ENCODE peak calls at places on chromosomes 3 and 15, in six cellular contexts. I, B, D, Y, A and H are unnamed samples.

GRCh38 chr3:30657914-30658313 is 51.5 kb downstream of the TGFBR2 start:
- DNase-seq in I (peak; percentile 58), Y (no peak), B (no peak), D (no peak), A (no peak), H (no peak)

GRCh38 chr3:144104679-144105078 is 133.1 kb downstream of the DIPK2A start:
- DNase-seq in Y (no peak), I (no peak), D (no peak), B (no peak), A (no peak), H (no peak)

GRCh38 chr3:30524357-30525040 is 81.9 kb upstream of the TGFBR2 start:
- DNase-seq in Y (no peak), B (no peak), I (no peak), A (no peak), D (no peak), H (no peak)

GRCh38 chr15:83206387-83206970 is 1.1 kb downstream of the HDGFL3 start:
- DNase-seq in A (no peak), B (no peak), Y (no peak), I (no peak), D (no peak), H (no peak)

GRCh38 chr3:24900202-24900601 is 405.6 kb upstream of the THRB start:
- DNase-seq in D (no peak), B (no peak), I (no peak), Y (no peak), A (no peak), H (no peak)

GRCh38 chr3:42638339-42638842 is 15.1 kb upstream of the ZBTB47 start:
- DNase-seq in B (no peak), I (no peak), Y (no peak), A (no peak), D (no peak), H (no peak)

GRCh38 chr3:38829404-38829803 is 13.4 kb upstream of the SCN10A start:
- DNase-seq in I (peak; percentile 73), D (no peak), B (peak; percentile 20), Y (no peak), A (no peak), H (no peak)

GRCh38 chr3:54691230-54691900 is 236.5 kb downstream of the LRTM1 start:
- DNase-seq in Y (no peak), D (no peak), I (peak; percentile 65), A (no peak), B (no peak), H (no peak)

GRCh38 chr3:135499426-135499825 is 466.1 kb upstream of the PPP2R3A start:
- DNase-seq in Y (no peak), D (no peak), I (no peak), A (no peak), B (no peak), H (no peak)

GRCh38 chr3:115685097-115685496 is 61.8 kb downstream of the GAP43 start:
- DNase-seq in A (no peak), D (no peak), Y (peak; percentile 9), I (no peak), B (no peak), H (no peak)

GRCh38 chr3:50122661-50123391 is 32.3 kb upstream of the SEMA3F start:
- DNase-seq in I (no peak), B (peak; percentile 2), D (no peak), Y (no peak), A (no peak), H (no peak)

GRCh38 chr15:54273928-54274327 is 295.7 kb downstream of the UNC13C start:
- DNase-seq in D (peak; percentile 24), B (no peak), A (no peak), Y (no peak), I (no peak), H (no peak)

GRCh38 chr3:105526349-105527111 is 159.8 kb downstream of the ALCAM start:
- DNase-seq in B (no peak), A (no peak), I (peak; percentile 64), Y (no peak), D (no peak), H (no peak)

GRCh38 chr3:160184655-160185054 is 40.6 kb upstream of the C3orf80 start:
- DNase-seq in I (peak; percentile 91), A (no peak), B (no peak), D (no peak), Y (peak; percentile 6), H (no peak)

GRCh38 chr15:69955240-69955894 is 142.3 kb downstream of the TLE3 start:
- DNase-seq in D (no peak), B (no peak), I (no peak), A (no peak), Y (no peak), H (no peak)

GRCh38 chr3:184821034-184821433 is 9.1 kb downstream of the VPS8 start:
- DNase-seq in Y (no peak), B (no peak), I (no peak), D (no peak), A (no peak), H (no peak)

GRCh38 chr15:70378126-70379031 is 280.7 kb upstream of the TLE3 start:
- DNase-seq in I (no peak), D (no peak), A (no peak), B (no peak), Y (no peak), H (peak; percentile 41)

GRCh38 chr3:72725229-72725628 is 123.0 kb downstream of the SHQ1 start:
- DNase-seq in D (no peak), I (no peak), B (no peak), A (no peak), Y (no peak), H (no peak)